ENCODE peak calls at places on chromosomes 3 and 15, in seven cellular contexts. One of them, this sample, is unnamed.

GRCh38 chr3:121995190-121996137 is 26.6 kb downstream of the ILDR1 start:
- DNase-seq in epithelial cell of prostate: peak
- DNase-seq in hepatocyte: peak
- DNase-seq in activated CD4-positive, alpha-beta T cell treated with anti-CD3 and anti-CD28 coated beads, Interleukin-2, amount 50 U/mL, for 48 hours: no peak
- DNase-seq in occipital lobe: no peak
- DNase-seq in GDM1: peak
- DNase-seq in activated naive CD8-positive, alpha-beta T cell treated with anti-CD3 and anti-CD28 coated beads, Interleukin-2, amount 50 U/mL, for 24 hours: peak
- DNase-seq in this sample: peak

GRCh38 chr3:128549283-128550112 is 56.5 kb upstream of the GATA2 start:
- DNase-seq in occipital lobe: no peak
- DNase-seq in GDM1: no peak
- DNase-seq in activated CD4-positive, alpha-beta T cell treated with anti-CD3 and anti-CD28 coated beads, Interleukin-2, amount 50 U/mL, for 48 hours: no peak
- DNase-seq in hepatocyte: peak
- DNase-seq in activated naive CD8-positive, alpha-beta T cell treated with anti-CD3 and anti-CD28 coated beads, Interleukin-2, amount 50 U/mL, for 24 hours: no peak
- DNase-seq in epithelial cell of prostate: no peak
- DNase-seq in this sample: peak

GRCh38 chr3:145094355-145094941 is 1066.5 kb downstream of the PLOD2 start:
- DNase-seq in GDM1: peak
- DNase-seq in epithelial cell of prostate: peak
- DNase-seq in occipital lobe: peak
- DNase-seq in activated naive CD8-positive, alpha-beta T cell treated with anti-CD3 and anti-CD28 coated beads, Interleukin-2, amount 50 U/mL, for 24 hours: no peak
- DNase-seq in activated CD4-positive, alpha-beta T cell treated with anti-CD3 and anti-CD28 coated beads, Interleukin-2, amount 50 U/mL, for 48 hours: no peak
- DNase-seq in hepatocyte: peak
- DNase-seq in this sample: no peak

GRCh38 chr15:96703087-96703486 is 372.6 kb downstream of the NR2F2 start:
- DNase-seq in GDM1: no peak
- DNase-seq in occipital lobe: no peak
- DNase-seq in activated CD4-positive, alpha-beta T cell treated with anti-CD3 and anti-CD28 coated beads, Interleukin-2, amount 50 U/mL, for 48 hours: no peak
- DNase-seq in epithelial cell of prostate: no peak
- DNase-seq in hepatocyte: no peak
- DNase-seq in activated naive CD8-positive, alpha-beta T cell treated with anti-CD3 and anti-CD28 coated beads, Interleukin-2, amount 50 U/mL, for 24 hours: no peak
- DNase-seq in this sample: no peak

GRCh38 chr15:29046281-29046810 is 160.6 kb downstream of the APBA2 start:
- DNase-seq in hepatocyte: no peak
- DNase-seq in activated CD4-positive, alpha-beta T cell treated with anti-CD3 and anti-CD28 coated beads, Interleukin-2, amount 50 U/mL, for 48 hours: no peak
- DNase-seq in epithelial cell of prostate: no peak
- DNase-seq in activated naive CD8-positive, alpha-beta T cell treated with anti-CD3 and anti-CD28 coated beads, Interleukin-2, amount 50 U/mL, for 24 hours: no peak
- DNase-seq in occipital lobe: no peak
- DNase-seq in GDM1: no peak
- DNase-seq in this sample: no peak

GRCh38 chr3:192033246-192033645 is 572.3 kb downstream of the PYDC2 start:
- DNase-seq in epithelial cell of prostate: no peak
- DNase-seq in activated naive CD8-positive, alpha-beta T cell treated with anti-CD3 and anti-CD28 coated beads, Interleukin-2, amount 50 U/mL, for 24 hours: no peak
- DNase-seq in occipital lobe: no peak
- DNase-seq in hepatocyte: no peak
- DNase-seq in GDM1: no peak
- DNase-seq in activated CD4-positive, alpha-beta T cell treated with anti-CD3 and anti-CD28 coated beads, Interleukin-2, amount 50 U/mL, for 48 hours: no peak
- DNase-seq in this sample: no peak

GRCh38 chr3:12445523-12446240 is 38.6 kb upstream of the TSEN2 start:
- DNase-seq in epithelial cell of prostate: no peak
- DNase-seq in activated CD4-positive, alpha-beta T cell treated with anti-CD3 and anti-CD28 coated beads, Interleukin-2, amount 50 U/mL, for 48 hours: no peak
- DNase-seq in GDM1: no peak
- DNase-seq in occipital lobe: no peak
- DNase-seq in hepatocyte: no peak
- DNase-seq in activated naive CD8-positive, alpha-beta T cell treated with anti-CD3 and anti-CD28 coated beads, Interleukin-2, amount 50 U/mL, for 24 hours: no peak
- DNase-seq in this sample: no peak

GRCh38 chr3:189845069-189845468 is 213.9 kb downstream of the TP63 start:
- DNase-seq in GDM1: no peak
- DNase-seq in activated naive CD8-positive, alpha-beta T cell treated with anti-CD3 and anti-CD28 coated beads, Interleukin-2, amount 50 U/mL, for 24 hours: no peak
- DNase-seq in activated CD4-positive, alpha-beta T cell treated with anti-CD3 and anti-CD28 coated beads, Interleukin-2, amount 50 U/mL, for 48 hours: no peak
- DNase-seq in occipital lobe: no peak
- DNase-seq in epithelial cell of prostate: no peak
- DNase-seq in hepatocyte: no peak
- DNase-seq in this sample: no peak

GRCh38 chr3:154522031-154522430 is 92.0 kb upstream of the GPR149 start:
- DNase-seq in activated naive CD8-positive, alpha-beta T cell treated with anti-CD3 and anti-CD28 coated beads, Interleukin-2, amount 50 U/mL, for 24 hours: no peak
- DNase-seq in activated CD4-positive, alpha-beta T cell treated with anti-CD3 and anti-CD28 coated beads, Interleukin-2, amount 50 U/mL, for 48 hours: no peak
- DNase-seq in occipital lobe: no peak
- DNase-seq in hepatocyte: no peak
- DNase-seq in epithelial cell of prostate: no peak
- DNase-seq in GDM1: no peak
- DNase-seq in this sample: no peak

GRCh38 chr15:74302821-74303359 is 64.6 kb downstream of the CYP11A1 start:
- DNase-seq in hepatocyte: peak
- DNase-seq in activated naive CD8-positive, alpha-beta T cell treated with anti-CD3 and anti-CD28 coated beads, Interleukin-2, amount 50 U/mL, for 24 hours: peak
- DNase-seq in epithelial cell of prostate: no peak
- DNase-seq in activated CD4-positive, alpha-beta T cell treated with anti-CD3 and anti-CD28 coated beads, Interleukin-2, amount 50 U/mL, for 48 hours: peak
- DNase-seq in GDM1: peak
- DNase-seq in occipital lobe: no peak
- DNase-seq in this sample: no peak

GRCh38 chr15:56804908-56805307 is 71.6 kb upstream of the ZNF280D start:
- DNase-seq in epithelial cell of prostate: no peak
- DNase-seq in hepatocyte: no peak
- DNase-seq in occipital lobe: no peak
- DNase-seq in activated CD4-positive, alpha-beta T cell treated with anti-CD3 and anti-CD28 coated beads, Interleukin-2, amount 50 U/mL, for 48 hours: no peak
- DNase-seq in activated naive CD8-positive, alpha-beta T cell treated with anti-CD3 and anti-CD28 coated beads, Interleukin-2, amount 50 U/mL, for 24 hours: no peak
- DNase-seq in GDM1: no peak
- DNase-seq in this sample: no peak

GRCh38 chr3:156298938-156299337 is 178.6 kb downstream of the KCNAB1 start:
- DNase-seq in GDM1: no peak
- DNase-seq in activated CD4-positive, alpha-beta T cell treated with anti-CD3 and anti-CD28 coated beads, Interleukin-2, amount 50 U/mL, for 48 hours: no peak
- DNase-seq in epithelial cell of prostate: no peak
- DNase-seq in occipital lobe: no peak
- DNase-seq in activated naive CD8-positive, alpha-beta T cell treated with anti-CD3 and anti-CD28 coated beads, Interleukin-2, amount 50 U/mL, for 24 hours: no peak
- DNase-seq in hepatocyte: no peak
- DNase-seq in this sample: peak

GRCh38 chr15:26260517-26261133 is 397.5 kb upstream of the ATP10A start:
- DNase-seq in activated naive CD8-positive, alpha-beta T cell treated with anti-CD3 and anti-CD28 coated beads, Interleukin-2, amount 50 U/mL, for 24 hours: peak
- DNase-seq in GDM1: peak
- DNase-seq in activated CD4-positive, alpha-beta T cell treated with anti-CD3 and anti-CD28 coated beads, Interleukin-2, amount 50 U/mL, for 48 hours: peak
- DNase-seq in epithelial cell of prostate: no peak
- DNase-seq in occipital lobe: no peak
- DNase-seq in hepatocyte: peak
- DNase-seq in this sample: no peak

GRCh38 chr3:10674593-10674992 is 141.4 kb upstream of the SLC6A11 start:
- DNase-seq in activated naive CD8-positive, alpha-beta T cell treated with anti-CD3 and anti-CD28 coated beads, Interleukin-2, amount 50 U/mL, for 24 hours: no peak
- DNase-seq in hepatocyte: no peak
- DNase-seq in GDM1: no peak
- DNase-seq in epithelial cell of prostate: no peak
- DNase-seq in occipital lobe: no peak
- DNase-seq in activated CD4-positive, alpha-beta T cell treated with anti-CD3 and anti-CD28 coated beads, Interleukin-2, amount 50 U/mL, for 48 hours: no peak
- DNase-seq in this sample: no peak

GRCh38 chr3:107429330-107430181 is 52.3 kb downstream of the CCDC54 start:
- DNase-seq in activated CD4-positive, alpha-beta T cell treated with anti-CD3 and anti-CD28 coated beads, Interleukin-2, amount 50 U/mL, for 48 hours: peak
- DNase-seq in occipital lobe: peak
- DNase-seq in GDM1: peak
- DNase-seq in epithelial cell of prostate: no peak
- DNase-seq in activated naive CD8-positive, alpha-beta T cell treated with anti-CD3 and anti-CD28 coated beads, Interleukin-2, amount 50 U/mL, for 24 hours: peak
- DNase-seq in hepatocyte: peak
- DNase-seq in this sample: peak

GRCh38 chr3:48194446-48195071 is 6.3 kb upstream of the CDC25A start:
- DNase-seq in epithelial cell of prostate: no peak
- DNase-seq in activated CD4-positive, alpha-beta T cell treated with anti-CD3 and anti-CD28 coated beads, Interleukin-2, amount 50 U/mL, for 48 hours: peak
- DNase-seq in hepatocyte: peak
- DNase-seq in occipital lobe: no peak
- DNase-seq in GDM1: peak
- DNase-seq in activated naive CD8-positive, alpha-beta T cell treated with anti-CD3 and anti-CD28 coated beads, Interleukin-2, amount 50 U/mL, for 24 hours: peak
- DNase-seq in this sample: peak

GRCh38 chr3:20668411-20668810 is 482.4 kb upstream of the SGO1 start:
- DNase-seq in activated CD4-positive, alpha-beta T cell treated with anti-CD3 and anti-CD28 coated beads, Interleukin-2, amount 50 U/mL, for 48 hours: no peak
- DNase-seq in epithelial cell of prostate: no peak
- DNase-seq in GDM1: no peak
- DNase-seq in activated naive CD8-positive, alpha-beta T cell treated with anti-CD3 and anti-CD28 coated beads, Interleukin-2, amount 50 U/mL, for 24 hours: no peak
- DNase-seq in hepatocyte: no peak
- DNase-seq in occipital lobe: no peak
- DNase-seq in this sample: no peak

GRCh38 chr15:89978914-89979313 is 22.2 kb upstream of the ZNF710 start:
- DNase-seq in hepatocyte: no peak
- DNase-seq in GDM1: no peak
- DNase-seq in activated naive CD8-positive, alpha-beta T cell treated with anti-CD3 and anti-CD28 coated beads, Interleukin-2, amount 50 U/mL, for 24 hours: no peak
- DNase-seq in occipital lobe: no peak
- DNase-seq in activated CD4-positive, alpha-beta T cell treated with anti-CD3 and anti-CD28 coated beads, Interleukin-2, amount 50 U/mL, for 48 hours: no peak
- DNase-seq in epithelial cell of prostate: no peak
- DNase-seq in this sample: no peak

GRCh38 chr3:14561051-14561634 is 21.0 kb upstream of the GRIP2 start:
- DNase-seq in hepatocyte: no peak
- DNase-seq in activated CD4-positive, alpha-beta T cell treated with anti-CD3 and anti-CD28 coated beads, Interleukin-2, amount 50 U/mL, for 48 hours: no peak
- DNase-seq in GDM1: no peak
- DNase-seq in occipital lobe: no peak
- DNase-seq in epithelial cell of prostate: no peak
- DNase-seq in activated naive CD8-positive, alpha-beta T cell treated with anti-CD3 and anti-CD28 coated beads, Interleukin-2, amount 50 U/mL, for 24 hours: no peak
- DNase-seq in this sample: no peak

GRCh38 chr3:102180291-102180931 is 254.4 kb upstream of the ZPLD1 start:
- DNase-seq in GDM1: peak
- DNase-seq in activated naive CD8-positive, alpha-beta T cell treated with anti-CD3 and anti-CD28 coated beads, Interleukin-2, amount 50 U/mL, for 24 hours: no peak
- DNase-seq in hepatocyte: peak
- DNase-seq in occipital lobe: no peak
- DNase-seq in epithelial cell of prostate: no peak
- DNase-seq in activated CD4-positive, alpha-beta T cell treated with anti-CD3 and anti-CD28 coated beads, Interleukin-2, amount 50 U/mL, for 48 hours: no peak
- DNase-seq in this sample: no peak

GRCh38 chr3:74824366-74824765 is 209.9 kb upstream of the CNTN3 start:
- DNase-seq in occipital lobe: no peak
- DNase-seq in activated naive CD8-positive, alpha-beta T cell treated with anti-CD3 and anti-CD28 coated beads, Interleukin-2, amount 50 U/mL, for 24 hours: no peak
- DNase-seq in hepatocyte: peak
- DNase-seq in GDM1: no peak
- DNase-seq in activated CD4-positive, alpha-beta T cell treated with anti-CD3 and anti-CD28 coated beads, Interleukin-2, amount 50 U/mL, for 48 hours: no peak
- DNase-seq in epithelial cell of prostate: no peak
- DNase-seq in this sample: no peak

GRCh38 chr3:123186695-123187094 is 15.0 kb upstream of the SEC22A start:
- DNase-seq in occipital lobe: no peak
- DNase-seq in activated CD4-positive, alpha-beta T cell treated with anti-CD3 and anti-CD28 coated beads, Interleukin-2, amount 50 U/mL, for 48 hours: no peak
- DNase-seq in GDM1: no peak
- DNase-seq in activated naive CD8-positive, alpha-beta T cell treated with anti-CD3 and anti-CD28 coated beads, Interleukin-2, amount 50 U/mL, for 24 hours: no peak
- DNase-seq in hepatocyte: no peak
- DNase-seq in epithelial cell of prostate: no peak
- DNase-seq in this sample: no peak

GRCh38 chr3:15367059-15367458 is 34.7 kb upstream of the SH3BP5 start:
- DNase-seq in occipital lobe: no peak
- DNase-seq in activated naive CD8-positive, alpha-beta T cell treated with anti-CD3 and anti-CD28 coated beads, Interleukin-2, amount 50 U/mL, for 24 hours: no peak
- DNase-seq in activated CD4-positive, alpha-beta T cell treated with anti-CD3 and anti-CD28 coated beads, Interleukin-2, amount 50 U/mL, for 48 hours: no peak
- DNase-seq in hepatocyte: no peak
- DNase-seq in epithelial cell of prostate: no peak
- DNase-seq in GDM1: no peak
- DNase-seq in this sample: no peak

GRCh38 chr3:45915518-45916231 is 27.6 kb upstream of the CXCR6 start:
- DNase-seq in activated naive CD8-positive, alpha-beta T cell treated with anti-CD3 and anti-CD28 coated beads, Interleukin-2, amount 50 U/mL, for 24 hours: peak
- DNase-seq in epithelial cell of prostate: peak
- DNase-seq in hepatocyte: peak
- DNase-seq in occipital lobe: peak
- DNase-seq in GDM1: no peak
- DNase-seq in activated CD4-positive, alpha-beta T cell treated with anti-CD3 and anti-CD28 coated beads, Interleukin-2, amount 50 U/mL, for 48 hours: peak
- DNase-seq in this sample: no peak

GRCh38 chr15:31236184-31237041 is 90.2 kb upstream of the KLF13 start:
- DNase-seq in occipital lobe: peak
- DNase-seq in activated naive CD8-positive, alpha-beta T cell treated with anti-CD3 and anti-CD28 coated beads, Interleukin-2, amount 50 U/mL, for 24 hours: no peak
- DNase-seq in hepatocyte: peak
- DNase-seq in GDM1: no peak
- DNase-seq in activated CD4-positive, alpha-beta T cell treated with anti-CD3 and anti-CD28 coated beads, Interleukin-2, amount 50 U/mL, for 48 hours: no peak
- DNase-seq in epithelial cell of prostate: peak
- DNase-seq in this sample: peak

GRCh38 chr3:141147657-141148056 is 84.0 kb upstream of the PXYLP1 start:
- DNase-seq in activated naive CD8-positive, alpha-beta T cell treated with anti-CD3 and anti-CD28 coated beads, Interleukin-2, amount 50 U/mL, for 24 hours: no peak
- DNase-seq in GDM1: no peak
- DNase-seq in hepatocyte: no peak
- DNase-seq in occipital lobe: no peak
- DNase-seq in activated CD4-positive, alpha-beta T cell treated with anti-CD3 and anti-CD28 coated beads, Interleukin-2, amount 50 U/mL, for 48 hours: no peak
- DNase-seq in epithelial cell of prostate: peak
- DNase-seq in this sample: no peak

GRCh38 chr3:12436514-12437222 is 47.6 kb upstream of the TSEN2 start:
- DNase-seq in epithelial cell of prostate: no peak
- DNase-seq in GDM1: no peak
- DNase-seq in hepatocyte: peak
- DNase-seq in occipital lobe: no peak
- DNase-seq in activated naive CD8-positive, alpha-beta T cell treated with anti-CD3 and anti-CD28 coated beads, Interleukin-2, amount 50 U/mL, for 24 hours: no peak
- DNase-seq in activated CD4-positive, alpha-beta T cell treated with anti-CD3 and anti-CD28 coated beads, Interleukin-2, amount 50 U/mL, for 48 hours: no peak
- DNase-seq in this sample: no peak

GRCh38 chr3:98333989-98334606 is 19.6 kb upstream of the OR5K4 start:
- DNase-seq in epithelial cell of prostate: no peak
- DNase-seq in activated naive CD8-positive, alpha-beta T cell treated with anti-CD3 and anti-CD28 coated beads, Interleukin-2, amount 50 U/mL, for 24 hours: no peak
- DNase-seq in GDM1: peak
- DNase-seq in activated CD4-positive, alpha-beta T cell treated with anti-CD3 and anti-CD28 coated beads, Interleukin-2, amount 50 U/mL, for 48 hours: no peak
- DNase-seq in hepatocyte: no peak
- DNase-seq in occipital lobe: no peak
- DNase-seq in this sample: no peak

GRCh38 chr15:59997070-59997701 is 6.9 kb upstream of the FOXB1 start:
- DNase-seq in GDM1: no peak
- DNase-seq in activated CD4-positive, alpha-beta T cell treated with anti-CD3 and anti-CD28 coated beads, Interleukin-2, amount 50 U/mL, for 48 hours: peak
- DNase-seq in occipital lobe: no peak
- DNase-seq in activated naive CD8-positive, alpha-beta T cell treated with anti-CD3 and anti-CD28 coated beads, Interleukin-2, amount 50 U/mL, for 24 hours: peak
- DNase-seq in epithelial cell of prostate: no peak
- DNase-seq in hepatocyte: no peak
- DNase-seq in this sample: peak

GRCh38 chr3:47323431-47324277 is 40.9 kb downstream of the KLHL18 start:
- DNase-seq in GDM1: no peak
- DNase-seq in hepatocyte: peak
- DNase-seq in activated naive CD8-positive, alpha-beta T cell treated with anti-CD3 and anti-CD28 coated beads, Interleukin-2, amount 50 U/mL, for 24 hours: no peak
- DNase-seq in epithelial cell of prostate: peak
- DNase-seq in activated CD4-positive, alpha-beta T cell treated with anti-CD3 and anti-CD28 coated beads, Interleukin-2, amount 50 U/mL, for 48 hours: no peak
- DNase-seq in occipital lobe: no peak
- DNase-seq in this sample: no peak

GRCh38 chr3:189626286-189626685 is 4.9 kb upstream of the TP63 start:
- DNase-seq in activated naive CD8-positive, alpha-beta T cell treated with anti-CD3 and anti-CD28 coated beads, Interleukin-2, amount 50 U/mL, for 24 hours: no peak
- DNase-seq in activated CD4-positive, alpha-beta T cell treated with anti-CD3 and anti-CD28 coated beads, Interleukin-2, amount 50 U/mL, for 48 hours: no peak
- DNase-seq in epithelial cell of prostate: no peak
- DNase-seq in GDM1: no peak
- DNase-seq in hepatocyte: no peak
- DNase-seq in occipital lobe: no peak
- DNase-seq in this sample: no peak

GRCh38 chr3:193605876-193606275 is 12.9 kb downstream of the OPA1 start:
- DNase-seq in activated naive CD8-positive, alpha-beta T cell treated with anti-CD3 and anti-CD28 coated beads, Interleukin-2, amount 50 U/mL, for 24 hours: peak
- DNase-seq in occipital lobe: no peak
- DNase-seq in epithelial cell of prostate: no peak
- DNase-seq in activated CD4-positive, alpha-beta T cell treated with anti-CD3 and anti-CD28 coated beads, Interleukin-2, amount 50 U/mL, for 48 hours: peak
- DNase-seq in GDM1: peak
- DNase-seq in hepatocyte: peak
- DNase-seq in this sample: no peak

GRCh38 chr3:187237741-187238140 is 40.5 kb downstream of the RTP1 start:
- DNase-seq in hepatocyte: no peak
- DNase-seq in occipital lobe: no peak
- DNase-seq in GDM1: no peak
- DNase-seq in activated naive CD8-positive, alpha-beta T cell treated with anti-CD3 and anti-CD28 coated beads, Interleukin-2, amount 50 U/mL, for 24 hours: no peak
- DNase-seq in epithelial cell of prostate: no peak
- DNase-seq in activated CD4-positive, alpha-beta T cell treated with anti-CD3 and anti-CD28 coated beads, Interleukin-2, amount 50 U/mL, for 48 hours: no peak
- DNase-seq in this sample: no peak

GRCh38 chr3:32813180-32813579 is 4.6 kb upstream of the TRIM71 start:
- DNase-seq in activated CD4-positive, alpha-beta T cell treated with anti-CD3 and anti-CD28 coated beads, Interleukin-2, amount 50 U/mL, for 48 hours: no peak
- DNase-seq in hepatocyte: peak
- DNase-seq in epithelial cell of prostate: no peak
- DNase-seq in activated naive CD8-positive, alpha-beta T cell treated with anti-CD3 and anti-CD28 coated beads, Interleukin-2, amount 50 U/mL, for 24 hours: no peak
- DNase-seq in GDM1: no peak
- DNase-seq in occipital lobe: no peak
- DNase-seq in this sample: no peak

GRCh38 chr15:68634531-68634930 is 55.7 kb downstream of the CORO2B start:
- DNase-seq in epithelial cell of prostate: no peak
- DNase-seq in activated naive CD8-positive, alpha-beta T cell treated with anti-CD3 and anti-CD28 coated beads, Interleukin-2, amount 50 U/mL, for 24 hours: no peak
- DNase-seq in occipital lobe: no peak
- DNase-seq in GDM1: no peak
- DNase-seq in hepatocyte: no peak
- DNase-seq in activated CD4-positive, alpha-beta T cell treated with anti-CD3 and anti-CD28 coated beads, Interleukin-2, amount 50 U/mL, for 48 hours: no peak
- DNase-seq in this sample: no peak

GRCh38 chr3:155745795-155746550 is 1.1 kb upstream of the PLCH1 start:
- DNase-seq in hepatocyte: peak
- DNase-seq in epithelial cell of prostate: no peak
- DNase-seq in activated naive CD8-positive, alpha-beta T cell treated with anti-CD3 and anti-CD28 coated beads, Interleukin-2, amount 50 U/mL, for 24 hours: peak
- DNase-seq in GDM1: no peak
- DNase-seq in occipital lobe: peak
- DNase-seq in activated CD4-positive, alpha-beta T cell treated with anti-CD3 and anti-CD28 coated beads, Interleukin-2, amount 50 U/mL, for 48 hours: no peak
- DNase-seq in this sample: peak

GRCh38 chr3:31004025-31004678 is 109.7 kb upstream of the GADL1 start:
- DNase-seq in epithelial cell of prostate: peak
- DNase-seq in activated naive CD8-positive, alpha-beta T cell treated with anti-CD3 and anti-CD28 coated beads, Interleukin-2, amount 50 U/mL, for 24 hours: no peak
- DNase-seq in hepatocyte: peak
- DNase-seq in activated CD4-positive, alpha-beta T cell treated with anti-CD3 and anti-CD28 coated beads, Interleukin-2, amount 50 U/mL, for 48 hours: no peak
- DNase-seq in GDM1: no peak
- DNase-seq in occipital lobe: no peak
- DNase-seq in this sample: no peak

GRCh38 chr15:29622637-29623036 is 199.6 kb downstream of the TJP1 start:
- DNase-seq in activated CD4-positive, alpha-beta T cell treated with anti-CD3 and anti-CD28 coated beads, Interleukin-2, amount 50 U/mL, for 48 hours: no peak
- DNase-seq in activated naive CD8-positive, alpha-beta T cell treated with anti-CD3 and anti-CD28 coated beads, Interleukin-2, amount 50 U/mL, for 24 hours: no peak
- DNase-seq in occipital lobe: no peak
- DNase-seq in epithelial cell of prostate: no peak
- DNase-seq in GDM1: no peak
- DNase-seq in hepatocyte: no peak
- DNase-seq in this sample: no peak

This sample was measured in lower lobe of right lung.